ENCODE peak calls at places on chromosome 16, in eight cellular contexts. O is IMR-90, D is BJ, W is cardiac muscle cell, L is fibroblast of lung, A is neural progenitor cell, Z is ovary, I is heart left ventricle. J is an unnamed sample.

GRCh38 chr16:85662036-85662812 is 26.5 kb downstream of the GINS2 start:
- DNase-seq in O (no peak), D (no peak), W (no peak), L (no peak), A (peak), Z (peak), I (peak), J (no peak)

GRCh38 chr16:14511798-14512131 is 118.3 kb downstream of the PARN start:
- DNase-seq in O (peak), D (no peak), W (no peak), L (no peak), A (no peak), Z (no peak), I (no peak), J (no peak)

GRCh38 chr16:4360538-4361021 is 9.5 kb upstream of the PAM16 start:
- DNase-seq in O (no peak), D (no peak), W (no peak), L (no peak), A (peak), Z (no peak), I (no peak), J (no peak)

GRCh38 chr16:84055801-84056634 is 13.4 kb upstream of the SLC38A8 start:
- DNase-seq in O (no peak), D (no peak), W (no peak), L (no peak), A (no peak), Z (no peak), I (peak), J (no peak)

GRCh38 chr16:3152273-3153076 is 17.6 kb downstream of the ZNF213 start:
- DNase-seq in O (peak), D (peak), W (peak), L (peak), A (peak), Z (peak), I (peak), J (peak)

GRCh38 chr16:85393674-85394510 is 219.2 kb upstream of the GSE1 start:
- DNase-seq in O (peak), D (no peak), W (peak), L (peak), A (peak), Z (peak), I (peak), J (no peak)

GRCh38 chr16:56625943-56626654 is 518 bp downstream of the MT1E start:
- DNase-seq in O (peak), D (no peak), W (no peak), L (peak), A (no peak), Z (peak), I (peak), J (no peak)

GRCh38 chr16:14101415-14101814 is 30.3 kb downstream of the MRTFB start:
- DNase-seq in O (no peak), D (no peak), W (no peak), L (no peak), A (no peak), Z (no peak), I (no peak), J (no peak)

GRCh38 chr16:10607157-10607556 is 26.8 kb upstream of the EMP2 start:
- DNase-seq in O (no peak), D (no peak), W (no peak), L (no peak), A (no peak), Z (no peak), I (no peak), J (no peak)

GRCh38 chr16:12239226-12239625 is 262.7 kb downstream of the SNX29 start:
- DNase-seq in O (no peak), D (no peak), W (no peak), L (no peak), A (no peak), Z (no peak), I (no peak), J (no peak)

DNA sequence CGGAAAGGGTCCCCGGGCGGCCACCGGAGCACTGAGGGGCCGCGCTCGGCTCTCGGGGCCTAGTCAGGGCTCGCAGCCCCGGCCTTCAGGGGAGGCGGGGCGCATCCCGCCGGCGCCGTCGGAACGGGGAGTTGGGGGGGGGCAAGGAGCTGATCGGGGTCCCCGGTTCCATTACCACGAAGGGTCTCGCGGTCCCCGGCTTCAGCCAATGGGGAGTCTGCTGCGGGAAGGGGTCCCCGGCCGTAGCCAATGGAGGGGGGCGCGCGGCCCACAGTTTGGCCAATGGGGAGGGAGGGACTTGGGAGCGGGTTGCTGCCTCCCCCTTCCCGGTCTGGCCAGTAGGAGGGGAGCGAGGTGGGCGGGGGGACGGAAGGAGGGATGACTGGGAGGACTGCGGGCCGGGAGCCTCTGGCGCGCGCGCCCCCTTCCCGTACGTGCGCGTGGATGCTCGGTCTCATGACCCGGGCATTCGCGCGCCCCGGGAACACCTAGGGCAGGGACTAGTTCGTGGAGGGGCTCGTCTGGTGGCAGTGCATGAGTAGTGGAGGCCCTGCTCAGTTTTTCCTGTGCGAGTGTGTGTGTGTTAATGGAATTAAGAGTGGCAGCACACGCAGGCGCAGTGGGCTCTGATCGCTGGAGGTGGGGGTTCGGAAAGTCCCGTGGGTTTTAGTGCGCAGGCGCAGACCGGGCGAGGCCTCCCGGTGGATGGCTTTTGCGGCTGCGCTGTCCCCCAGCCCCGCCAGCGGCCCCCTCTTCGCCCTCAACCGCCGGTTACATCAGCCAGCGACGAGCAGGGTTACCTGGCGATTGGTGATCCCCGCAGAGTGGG is 1.1 kb downstream of the ATXN2L start:
- DNase-seq in O (peak), D (peak), W (peak), L (peak), A (peak), Z (peak), I (peak), J (peak)
- TF ChIP-seq CTCF in O (peak), D (peak), W (no peak), L (peak), A (peak), Z (peak), I (peak), J (no peak)

DNA sequence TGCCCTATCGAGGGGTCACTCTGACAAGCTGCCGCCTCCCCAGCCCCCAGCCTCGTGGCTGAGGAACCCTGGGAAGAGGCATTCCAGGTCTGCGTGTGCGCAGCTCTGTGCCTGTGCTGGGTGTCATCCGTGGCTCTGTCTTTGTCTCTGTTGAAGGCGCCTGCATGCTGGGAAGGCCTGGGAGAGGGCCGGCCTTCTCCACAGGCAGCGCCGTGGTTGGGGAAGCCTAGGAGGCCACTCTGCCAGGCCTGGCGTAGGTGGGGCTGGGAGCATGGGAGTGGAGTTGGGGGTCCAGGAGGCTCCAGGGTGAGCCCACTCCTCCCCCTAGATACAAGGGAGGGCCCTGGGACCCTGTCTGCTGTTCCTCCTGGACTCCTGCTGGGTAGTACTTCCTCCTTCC is 3.3 kb downstream of the NHERF2 start:
- DNase-seq in O (no peak), D (no peak), W (no peak), L (no peak), A (no peak), Z (no peak), I (no peak), J (no peak)
- TF ChIP-seq CTCF in O (no peak), D (no peak), W (no peak), L (no peak), A (no peak), Z (no peak), I (no peak), J (no peak)

GRCh38 chr16:87927195-87927562 is 9.2 kb downstream of the CA5A start:
- DNase-seq in O (no peak), D (no peak), W (no peak), L (no peak), A (no peak), Z (no peak), I (no peak), J (no peak)

GRCh38 chr16:87929986-87930385 is 6.3 kb downstream of the CA5A start:
- DNase-seq in O (no peak), D (no peak), W (no peak), L (no peak), A (no peak), Z (no peak), I (no peak), J (no peak)

GRCh38 chr16:87931504-87931903 is 4.8 kb downstream of the CA5A start:
- DNase-seq in O (no peak), D (no peak), W (no peak), L (no peak), A (no peak), Z (peak), I (no peak), J (no peak)

GRCh38 chr16:87933140-87933495 is 3.2 kb downstream of the CA5A start:
- DNase-seq in O (no peak), D (no peak), W (no peak), L (no peak), A (no peak), Z (no peak), I (no peak), J (no peak)

GRCh38 chr16:87930456-87930855 is 5.9 kb downstream of the CA5A start:
- DNase-seq in O (no peak), D (no peak), W (peak), L (no peak), A (no peak), Z (no peak), I (no peak), J (no peak)
- TF ChIP-seq CTCF in O (peak), D (peak), W (peak), L (no peak), A (peak), Z (no peak), I (peak), J (peak)

DNA sequence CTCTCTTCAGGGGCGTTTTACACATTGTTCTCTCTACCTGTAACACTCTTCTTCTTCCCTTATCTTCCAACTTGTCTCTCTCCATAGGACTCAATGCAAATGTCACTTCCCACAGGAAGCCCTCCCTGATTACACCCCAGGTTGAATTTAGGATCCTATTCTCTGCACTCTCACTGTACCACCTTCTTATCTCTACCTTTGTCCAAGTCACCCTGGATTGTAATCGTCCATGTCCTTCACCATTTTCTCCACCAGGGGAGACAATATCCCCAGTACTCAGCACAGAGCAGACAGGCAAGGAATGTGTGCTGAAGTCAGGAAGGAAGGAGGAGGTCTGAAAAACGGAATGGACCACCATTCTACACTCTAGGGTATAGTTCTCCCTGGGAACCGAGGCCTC is 14.1 kb downstream of the C16orf82 start:
- DNase-seq in O (no peak), D (no peak), W (no peak), L (no peak), A (peak), Z (no peak), I (no peak), J (no peak)
- TF ChIP-seq CTCF in O (peak), D (peak), W (peak), L (peak), A (peak), Z (no peak), I (peak), J (peak)